ENCODE peak calls at places on chromosomes 11 and 22, in seven cellular contexts. O is A549, M is heart right ventricle, D is heart left ventricle, V is fibroblast of pulmonary artery, H is AG04450, S is fibroblast of the aortic adventitia. F is an unnamed sample.

GRCh38 chr11:111455291-111456085 is 56.7 kb downstream of the BTG4 start:
- DNase-seq in V (no peak), H (no peak), O (no peak), M (no peak), D (no peak), S (no peak), F (no peak)

GRCh38 chr22:17786435-17787158 is 12.3 kb upstream of the BID start:
- DNase-seq in H (no peak), D (peak), S (peak), V (peak), M (peak), O (no peak), F (peak)

GRCh38 chr11:124586247-124586860 is 16.6 kb downstream of the OR8A1 start:
- DNase-seq in M (peak), H (peak), O (peak), D (peak), V (peak), S (peak), F (peak)

GRCh38 chr11:123209591-123209990 is 14.5 kb upstream of the CLMP start:
- DNase-seq in V (no peak), S (no peak), O (no peak), M (no peak), D (no peak), H (no peak), F (no peak)

GRCh38 chr22:20580611-20581502 is 73.4 kb downstream of the MED15 start:
- DNase-seq in V (no peak), M (no peak), S (no peak), H (no peak), D (peak), O (no peak), F (no peak)

GRCh38 chr11:112024178-112024777 is 930 bp upstream of the DLAT start:
- DNase-seq in S (no peak), H (no peak), V (no peak), M (no peak), D (no peak), O (no peak), F (no peak)

GRCh38 chr11:10476927-10477689 is 22.0 kb downstream of the AMPD3 start:
- DNase-seq in S (no peak), D (no peak), M (no peak), V (no peak), H (no peak), O (no peak), F (no peak)

GRCh38 chr22:45508814-45509213 is 6.1 kb downstream of the FBLN1 start:
- DNase-seq in O (no peak), H (no peak), S (no peak), V (no peak), M (no peak), D (no peak), F (no peak)

GRCh38 chr11:95697614-95698408 is 91.8 kb downstream of the FAM76B start:
- DNase-seq in O (no peak), V (no peak), M (peak), H (no peak), D (no peak), S (no peak), F (peak)

GRCh38 chr11:18527512-18527911 is 770 bp upstream of the TSG101 start:
- DNase-seq in D (no peak), S (peak), O (peak), H (no peak), M (no peak), V (peak), F (peak)

GRCh38 chr22:22684605-22685561 is 40.5 kb downstream of the GGTLC2 start:
- DNase-seq in M (no peak), S (peak), O (peak), H (peak), V (peak), D (no peak), F (peak)

GRCh38 chr11:71527576-71528210 is 626 bp downstream of the KRTAP5-7 start:
- DNase-seq in M (no peak), H (no peak), D (no peak), S (no peak), O (no peak), V (no peak), F (no peak)

GRCh38 chr11:64914123-64914522 is 2.9 kb downstream of the ATG2A start:
- DNase-seq in M (no peak), S (no peak), H (no peak), V (no peak), D (no peak), O (no peak), F (no peak)

GRCh38 chr22:50473088-50473487 is 1.7 kb downstream of the SBF1 start:
- DNase-seq in S (no peak), O (peak), D (no peak), H (no peak), V (no peak), M (no peak), F (no peak)

GRCh38 chr11:131978351-131978750 is 607.9 kb downstream of the NTM start:
- DNase-seq in O (no peak), M (no peak), H (no peak), S (no peak), D (no peak), V (no peak), F (no peak)

GRCh38 chr11:57315491-57315890 is 9.3 kb downstream of the TNKS1BP1 start:
- DNase-seq in H (no peak), V (peak), D (no peak), S (no peak), M (no peak), O (no peak), F (peak)

GRCh38 chr11:20934521-20934920 is 265.1 kb downstream of the NELL1 start:
- DNase-seq in M (no peak), V (no peak), O (no peak), S (no peak), H (no peak), D (no peak), F (no peak)

GRCh38 chr11:59846556-59846955 is 1.3 kb upstream of the CBLIF start:
- DNase-seq in M (no peak), H (no peak), O (no peak), V (no peak), S (no peak), D (no peak), F (no peak)

GRCh38 chr11:35163707-35164496 is 24.9 kb downstream of the CD44 start:
- DNase-seq in S (no peak), V (no peak), M (no peak), D (no peak), O (no peak), H (no peak), F (no peak)

GRCh38 chr11:72833792-72834501 is 19.7 kb downstream of the ATG16L2 start:
- DNase-seq in D (peak), S (peak), O (no peak), V (no peak), H (no peak), M (peak), F (peak)
- H3K4me3 ChIP-seq in D (no peak), S (no peak), O (no peak), V (no peak), H (no peak), M (no peak), F (no peak)

DNA sequence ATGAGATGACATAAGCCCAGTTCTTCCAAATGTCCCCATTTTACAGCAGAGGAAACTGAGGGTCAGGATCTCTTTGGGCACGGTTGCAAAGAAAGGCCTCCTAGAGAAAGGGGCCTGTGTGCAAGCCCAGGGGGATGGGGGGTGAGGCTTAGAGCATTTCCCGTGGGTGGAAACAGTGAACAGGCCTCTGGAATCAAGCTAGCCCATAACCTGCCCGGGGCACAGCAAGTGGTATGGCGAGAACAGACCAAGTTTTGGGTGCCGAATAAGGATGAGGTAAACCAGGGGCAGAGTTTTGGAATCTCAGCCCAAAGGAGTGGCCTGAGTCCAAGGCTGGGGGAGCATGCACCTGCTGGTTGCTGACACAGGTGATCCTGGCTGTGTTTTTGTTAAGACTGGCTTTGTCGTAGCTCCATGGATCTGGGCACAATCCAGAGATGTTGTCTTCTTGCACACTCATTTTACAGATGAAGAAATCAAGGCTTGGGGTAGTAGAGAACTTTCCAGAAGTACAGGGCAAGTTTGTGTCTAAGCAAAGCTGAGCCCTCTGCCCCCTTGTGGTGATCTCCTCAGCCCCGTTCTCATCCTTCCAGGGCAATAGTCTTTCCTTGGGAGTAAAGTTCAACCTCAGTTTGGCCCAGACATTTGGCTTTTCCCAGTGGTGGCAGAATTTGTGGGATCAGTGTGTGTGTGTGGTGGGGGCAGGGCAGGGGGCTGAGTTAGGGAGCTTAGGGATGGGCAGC is 53.5 kb upstream of the MYEOV start:
- DNase-seq in O (no peak), V (peak), M (no peak), H (no peak), D (no peak), S (peak), F (peak)
- TF ChIP-seq CTCF in O (peak), V (peak), M (peak), H (peak), D (peak), S (peak), F (peak)

DNA sequence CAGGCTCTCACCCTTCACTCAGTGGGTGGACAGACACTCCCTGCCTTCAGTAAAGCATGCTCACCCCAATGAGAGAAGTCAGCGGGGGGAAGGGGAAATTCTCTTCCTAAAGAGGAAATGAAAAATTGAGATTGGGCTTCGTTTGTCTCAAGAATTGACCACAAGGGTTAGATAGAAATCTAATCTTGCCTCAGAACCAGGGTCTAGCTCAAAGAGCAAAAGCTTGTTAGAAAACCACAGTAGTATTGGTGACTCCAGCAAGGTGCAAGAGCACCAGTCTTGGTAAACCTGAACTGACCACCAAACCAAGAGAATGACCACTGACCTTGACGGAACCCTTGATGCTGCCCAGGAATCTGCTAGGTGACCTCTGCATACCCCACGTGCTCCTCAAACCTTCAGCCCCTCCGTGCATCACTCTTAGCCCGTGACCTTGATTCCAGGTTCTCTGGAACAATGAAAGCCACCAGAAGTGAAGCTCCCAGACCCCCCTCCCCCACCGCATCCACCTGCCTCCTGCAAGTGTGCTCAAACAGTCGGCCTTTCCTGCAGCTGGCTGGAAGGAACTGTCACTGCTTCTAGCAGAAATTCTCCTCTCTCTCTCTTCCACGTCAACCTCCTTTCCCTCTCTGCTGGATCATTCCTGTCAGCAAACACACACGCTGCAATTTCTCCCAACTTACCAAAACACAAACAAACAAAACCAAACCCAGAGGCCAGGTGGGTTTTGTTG is 3.1 kb upstream of the TMA7B start:
- DNase-seq in M (no peak), H (no peak), V (no peak), S (no peak), D (no peak), O (no peak), F (no peak)
- H3K4me3 ChIP-seq in M (no peak), H (no peak), V (no peak), S (no peak), D (no peak), O (no peak), F (no peak)

DNA sequence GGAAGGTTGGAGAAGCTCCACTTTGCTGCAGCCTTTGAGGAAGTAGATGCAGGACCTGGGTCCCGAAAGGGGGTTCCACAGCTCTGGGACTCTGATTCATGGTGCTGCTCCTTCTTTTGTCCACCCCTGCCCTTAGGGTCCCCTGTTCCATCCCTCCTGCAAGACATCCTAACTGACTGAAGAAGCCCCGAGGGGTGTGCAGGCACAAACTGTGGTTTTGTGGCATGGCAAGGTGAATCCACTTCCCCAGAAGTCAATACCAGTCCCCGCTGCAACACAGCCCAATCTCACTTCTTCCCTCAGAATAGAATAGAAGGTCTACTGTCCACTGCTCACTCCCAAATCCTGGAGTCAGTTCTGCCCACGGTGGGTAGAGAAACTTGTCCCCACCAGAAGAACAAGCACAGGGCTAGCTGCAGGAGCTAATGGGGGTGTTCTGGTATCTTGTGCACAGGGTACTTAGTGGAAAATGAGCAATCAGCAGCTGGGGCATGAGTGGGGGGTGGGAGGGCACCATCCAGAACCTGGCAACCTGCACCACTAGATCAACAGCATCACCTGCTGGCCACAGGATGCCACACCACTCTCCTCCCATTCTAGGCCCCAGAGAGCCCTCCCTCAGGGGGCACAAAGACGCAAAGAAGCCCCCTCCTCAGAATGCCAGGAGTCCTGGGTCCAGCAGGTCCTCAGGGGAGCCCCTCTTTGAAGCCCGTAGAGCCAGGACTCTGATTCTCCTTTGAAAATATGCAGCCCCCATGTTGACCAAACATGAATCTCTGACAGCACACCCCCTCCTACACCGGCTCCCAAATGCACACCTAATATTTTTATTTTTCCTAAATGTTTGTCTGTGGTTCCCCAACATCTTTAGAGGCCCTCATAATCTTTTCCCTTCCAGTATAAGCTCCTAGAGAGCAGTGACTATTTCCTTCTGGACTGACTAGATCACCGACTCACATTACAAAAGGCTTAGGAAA is 14.1 kb downstream of the SPATA19 start:
- DNase-seq in M (no peak), D (no peak), O (no peak), S (no peak), V (no peak), H (no peak), F (no peak)
- TF ChIP-seq CTCF in M (peak), D (peak), O (no peak), S (no peak), V (no peak), H (no peak), F (no peak)

F was measured in cardiac fibroblast.